ENCODE peak calls at places on chromosomes 12 and 14, in ten cellular contexts. U is fibroblast of gingiva; B is tibial nerve; L is hypothalamus; J is neural crest cell; A is NT2/D1; P is activated naive CD4-positive, alpha-beta T cell treated with Interleukin-2 at 50 U/mL for 16 hours; D is mucosa of descending colon; N is naive thymus-derived CD4-positive, alpha-beta T cell; F is HS-5. X is an unnamed sample.

GRCh38 chr14:102684276-102684663 is 91.8 kb downstream of the RCOR1 start:
- DNase-seq in U (no peak), B (no peak), L (no peak), J (no peak), A (no peak), P (no peak), D (no peak), N (no peak), F (no peak), X (no peak)

GRCh38 chr12:84508325-84508861 is 404.2 kb downstream of the SLC6A15 start:
- DNase-seq in U (peak), B (no peak), L (no peak), J (no peak), A (no peak), P (no peak), D (peak), N (no peak), F (peak), X (peak)

GRCh38 chr14:88910386-88910785 is 85.9 kb downstream of the TTC8 start:
- DNase-seq in U (no peak), B (no peak), L (no peak), J (no peak), A (no peak), P (no peak), D (no peak), N (no peak), F (no peak), X (no peak)

GRCh38 chr12:47744005-47744651 is 14.6 kb downstream of the RAPGEF3 start:
- DNase-seq in U (no peak), B (no peak), L (no peak), J (no peak), A (no peak), P (peak), D (peak), N (peak), F (no peak), X (no peak)

GRCh38 chr12:70040141-70040540 is 203.1 kb upstream of the CNOT2 start:
- DNase-seq in U (no peak), B (no peak), L (no peak), J (no peak), A (no peak), P (no peak), D (no peak), N (no peak), F (no peak), X (no peak)

GRCh38 chr14:75823334-75823733 is 158.5 kb downstream of the TGFB3 start:
- DNase-seq in U (peak), B (no peak), L (no peak), J (no peak), A (no peak), P (no peak), D (no peak), N (no peak), F (no peak), X (no peak)

GRCh38 chr14:21210023-21210422 is 54.2 kb upstream of the OR5AU1 start:
- DNase-seq in U (no peak), B (no peak), L (no peak), J (no peak), A (no peak), P (no peak), D (no peak), N (no peak), F (no peak), X (no peak)

GRCh38 chr14:41925409-41925808 is 318.7 kb downstream of the LRFN5 start:
- DNase-seq in U (peak), B (no peak), L (no peak), J (no peak), A (no peak), P (no peak), D (no peak), N (no peak), F (peak), X (peak)

GRCh38 chr12:14514154-14514842 is 53.4 kb downstream of the PLBD1 start:
- DNase-seq in U (peak), B (no peak), L (no peak), J (no peak), A (no peak), P (no peak), D (peak), N (no peak), F (no peak), X (peak)

GRCh38 chr12:12272869-12273268 is 6.0 kb upstream of the LRP6 start:
- DNase-seq in U (no peak), B (no peak), L (no peak), J (no peak), A (peak), P (no peak), D (no peak), N (no peak), F (no peak), X (no peak)

GRCh38 chr12:16880864-16881285 is 274.9 kb upstream of the LMO3 start:
- DNase-seq in U (no peak), B (no peak), L (no peak), J (no peak), A (no peak), P (no peak), D (peak), N (no peak), F (no peak), X (no peak)

GRCh38 chr14:34147461-34147860 is 196.6 kb upstream of the EGLN3 start:
- DNase-seq in U (no peak), B (no peak), L (no peak), J (no peak), A (no peak), P (no peak), D (no peak), N (no peak), F (no peak), X (no peak)

GRCh38 chr14:55599250-55599879 is 19.4 kb downstream of the KTN1 start:
- DNase-seq in U (no peak), B (no peak), L (no peak), J (no peak), A (no peak), P (no peak), D (peak), N (no peak), F (no peak), X (peak)

GRCh38 chr12:116880213-116880816 is 926 bp downstream of the HRK start:
- DNase-seq in U (no peak), B (no peak), L (no peak), J (no peak), A (no peak), P (no peak), D (no peak), N (no peak), F (no peak), X (no peak)

GRCh38 chr12:16857456-16857923 is 251.5 kb upstream of the LMO3 start:
- DNase-seq in U (no peak), B (no peak), L (no peak), J (no peak), A (no peak), P (no peak), D (no peak), N (no peak), F (no peak), X (no peak)

GRCh38 chr12:103626498-103626897 is 39.4 kb downstream of the STAB2 start:
- DNase-seq in U (peak), B (peak), L (no peak), J (no peak), A (no peak), P (no peak), D (peak), N (no peak), F (no peak), X (peak)

GRCh38 chr12:26149963-26150362 is 25.1 kb upstream of the BHLHE41 start:
- DNase-seq in U (no peak), B (no peak), L (no peak), J (no peak), A (no peak), P (no peak), D (no peak), N (no peak), F (no peak), X (no peak)

GRCh38 chr12:118190266-118190665 is 54.3 kb downstream of the PEBP1 start:
- DNase-seq in U (no peak), B (no peak), L (peak), J (peak), A (no peak), P (no peak), D (no peak), N (no peak), F (no peak), X (peak)

GRCh38 chr14:80978403-80978802 is 23.0 kb downstream of the TSHR start:
- DNase-seq in U (no peak), B (no peak), L (no peak), J (no peak), A (no peak), P (no peak), D (no peak), N (no peak), F (no peak), X (no peak)

GRCh38 chr14:99344051-99344450 is 72.1 kb upstream of the BCL11B start:
- DNase-seq in U (no peak), B (no peak), L (no peak), J (no peak), A (no peak), P (no peak), D (no peak), N (no peak), F (no peak), X (no peak)

GRCh38 chr14:101781240-101782061 is 19.9 kb downstream of the PPP2R5C start:
- DNase-seq in U (no peak), B (no peak), L (no peak), J (no peak), A (no peak), P (peak), D (no peak), N (no peak), F (no peak), X (no peak)

GRCh38 chr12:51000245-51000644 is 25.9 kb downstream of the SLC11A2 start:
- DNase-seq in U (no peak), B (no peak), L (no peak), J (no peak), A (no peak), P (no peak), D (no peak), N (no peak), F (peak), X (no peak)

GRCh38 chr12:119594772-119595445 is 1.3 kb downstream of the TMEM233 start:
- DNase-seq in U (no peak), B (no peak), L (no peak), J (peak), A (no peak), P (no peak), D (no peak), N (no peak), F (no peak), X (no peak)

GRCh38 chr12:82366182-82366581 is 7.9 kb downstream of the METTL25 start:
- DNase-seq in U (peak), B (no peak), L (no peak), J (no peak), A (no peak), P (no peak), D (no peak), N (no peak), F (no peak), X (peak)

GRCh38 chr12:91620949-91621348 is 438.3 kb upstream of the DCN start:
- DNase-seq in U (no peak), B (no peak), L (no peak), J (no peak), A (no peak), P (no peak), D (no peak), N (no peak), F (no peak), X (peak)

GRCh38 chr12:124685689-124685993 is 118.2 kb upstream of the NCOR2 start:
- DNase-seq in U (no peak), B (no peak), L (no peak), J (no peak), A (no peak), P (no peak), D (no peak), N (no peak), F (no peak), X (no peak)

GRCh38 chr12:47964102-47964723 is 817 bp downstream of the TMEM106C start:
- DNase-seq in U (no peak), B (no peak), L (no peak), J (no peak), A (no peak), P (peak), D (peak), N (no peak), F (no peak), X (peak)

GRCh38 chr12:120652671-120653435 is 12.4 kb downstream of the CABP1 start:
- DNase-seq in U (no peak), B (no peak), L (no peak), J (no peak), A (no peak), P (no peak), D (no peak), N (no peak), F (no peak), X (no peak)

GRCh38 chr14:64703393-64704144 is 655 bp upstream of the PLEKHG3 start:
- DNase-seq in U (no peak), B (no peak), L (no peak), J (no peak), A (no peak), P (no peak), D (no peak), N (no peak), F (no peak), X (no peak)

GRCh38 chr12:124864326-124864752 is 675 bp upstream of the SCARB1 start:
- DNase-seq in U (no peak), B (no peak), L (no peak), J (no peak), A (no peak), P (no peak), D (peak), N (no peak), F (no peak), X (no peak)

GRCh38 chr12:117921922-117922777 is 46.6 kb downstream of the KSR2 start:
- DNase-seq in U (no peak), B (no peak), L (no peak), J (no peak), A (no peak), P (no peak), D (no peak), N (no peak), F (no peak), X (no peak)

GRCh38 chr14:103846008-103846568 is 1.3 kb downstream of the PPP1R13B start:
- DNase-seq in U (no peak), B (no peak), L (no peak), J (no peak), A (no peak), P (no peak), D (no peak), N (no peak), F (no peak), X (no peak)

GRCh38 chr12:3489057-3489456 is 1.9 kb upstream of the PRMT8 start:
- DNase-seq in U (no peak), B (no peak), L (no peak), J (no peak), A (no peak), P (no peak), D (no peak), N (no peak), F (peak), X (no peak)